ENCODE peak calls at places on chromosome 20, in eight cellular contexts. W is transverse colon, M is heart left ventricle, C is uterus, E is body of pancreas, D is A549, B is NB4, P is HepG2. O is an unnamed sample.

GRCh38 chr20:24470031-24470781 is 777 bp downstream of the SYNDIG1 start:
- DNase-seq in W (no peak), M (peak), C (no peak), E (no peak), D (peak), B (no peak), P (no peak), O (no peak)

GRCh38 chr20:3239026-3239866 is at the start of gene SLC4A11:
- DNase-seq in W (peak), M (peak), C (no peak), E (peak), D (peak), B (peak), P (peak), O (peak)

GRCh38 chr20:50298554-50299324 is 108.1 kb downstream of the CEBPB start:
- DNase-seq in W (no peak), M (peak), C (no peak), E (no peak), D (no peak), B (peak), P (no peak), O (peak)

GRCh38 chr20:12049125-12049524 is 131.4 kb downstream of the BTBD3 start:
- DNase-seq in W (no peak), M (no peak), C (no peak), E (no peak), D (no peak), B (no peak), P (no peak), O (no peak)

GRCh38 chr20:1809121-1809520 is 86.1 kb upstream of the SIRPA start:
- DNase-seq in W (no peak), M (no peak), C (no peak), E (no peak), D (peak), B (no peak), P (peak), O (no peak)

GRCh38 chr20:42483694-42484303 is 705.9 kb downstream of the PTPRT start:
- DNase-seq in W (peak), M (no peak), C (no peak), E (peak), D (peak), B (peak), P (peak), O (peak)

GRCh38 chr20:37442986-37443385 is 78.1 kb upstream of the NNAT start:
- DNase-seq in W (no peak), M (no peak), C (no peak), E (no peak), D (no peak), B (no peak), P (no peak), O (no peak)

GRCh38 chr20:50701055-50701963 is 10.0 kb upstream of the RIPOR3 start:
- DNase-seq in W (no peak), M (no peak), C (no peak), E (no peak), D (peak), B (no peak), P (peak), O (no peak)

GRCh38 chr20:51402201-51402600 is 140.3 kb downstream of the NFATC2 start:
- DNase-seq in W (peak), M (no peak), C (no peak), E (no peak), D (no peak), B (peak), P (no peak), O (no peak)

GRCh38 chr20:10715035-10715434 is 41.2 kb upstream of the JAG1 start:
- DNase-seq in W (no peak), M (no peak), C (no peak), E (no peak), D (peak), B (no peak), P (peak), O (no peak)

GRCh38 chr20:63468421-63468820 is 4.0 kb downstream of the KCNQ2 start:
- DNase-seq in W (no peak), M (no peak), C (no peak), E (no peak), D (no peak), B (no peak), P (no peak), O (no peak)

GRCh38 chr20:12555369-12555768 is 453.4 kb upstream of the SPTLC3 start:
- DNase-seq in W (no peak), M (no peak), C (no peak), E (peak), D (no peak), B (no peak), P (no peak), O (peak)

GRCh38 chr20:52959125-52959524 is 13.0 kb upstream of the TSHZ2 start:
- DNase-seq in W (no peak), M (no peak), C (no peak), E (no peak), D (peak), B (peak), P (peak), O (no peak)

GRCh38 chr20:40650707-40651106 is 38.3 kb downstream of the MAFB start:
- DNase-seq in W (no peak), M (no peak), C (no peak), E (no peak), D (no peak), B (no peak), P (no peak), O (no peak)

GRCh38 chr20:46152824-46153586 is 34.9 kb downstream of the CD40 start:
- DNase-seq in W (no peak), M (no peak), C (no peak), E (no peak), D (no peak), B (no peak), P (no peak), O (no peak)

GRCh38 chr20:3797592-3798404 is 1.7 kb downstream of the CDC25B start:
- DNase-seq in W (peak), M (peak), C (no peak), E (no peak), D (no peak), B (no peak), P (peak), O (peak)

GRCh38 chr20:44817143-44817910 is 7.0 kb upstream of the RIMS4 start:
- DNase-seq in W (no peak), M (no peak), C (no peak), E (no peak), D (no peak), B (no peak), P (no peak), O (no peak)

GRCh38 chr20:9161308-9161707 is 92.4 kb downstream of the PLCB4 start:
- DNase-seq in W (no peak), M (no peak), C (no peak), E (no peak), D (no peak), B (no peak), P (no peak), O (no peak)

GRCh38 chr20:62409935-62410741 is 3.1 kb upstream of the CABLES2 start:
- DNase-seq in W (peak), M (peak), C (peak), E (peak), D (peak), B (peak), P (peak), O (peak)

GRCh38 chr20:25213566-25214415 is 18.3 kb downstream of the ENTPD6 start:
- DNase-seq in W (no peak), M (no peak), C (peak), E (no peak), D (no peak), B (no peak), P (no peak), O (no peak)

GRCh38 chr20:8678098-8678776 is 390.6 kb upstream of the PLCB4 start:
- DNase-seq in W (no peak), M (no peak), C (no peak), E (no peak), D (no peak), B (no peak), P (no peak), O (no peak)

GRCh38 chr20:49285233-49285668 is 7.4 kb upstream of the ZNFX1 start:
- DNase-seq in W (no peak), M (no peak), C (no peak), E (no peak), D (no peak), B (no peak), P (no peak), O (no peak)

GRCh38 chr20:49285813-49286494 is 8.1 kb upstream of the ZNFX1 start:
- DNase-seq in W (no peak), M (no peak), C (no peak), E (no peak), D (no peak), B (no peak), P (no peak), O (no peak)

GRCh38 chr20:49287555-49288249 is 9.8 kb upstream of the ZNFX1 start:
- DNase-seq in W (no peak), M (no peak), C (no peak), E (no peak), D (no peak), B (no peak), P (peak), O (peak)

GRCh38 chr20:49288250-49288751 is 10.4 kb upstream of the ZNFX1 start:
- DNase-seq in W (no peak), M (no peak), C (no peak), E (no peak), D (no peak), B (no peak), P (no peak), O (no peak)

GRCh38 chr20:49286689-49287551 is 9.1 kb upstream of the ZNFX1 start:
- DNase-seq in W (peak), M (no peak), C (no peak), E (no peak), D (peak), B (peak), P (peak), O (peak)
- TF ChIP-seq POLR2A in W (no peak), M (no peak), C (no peak), E (no peak), D (no peak), B (peak), P (peak), O (no peak)

DNA sequence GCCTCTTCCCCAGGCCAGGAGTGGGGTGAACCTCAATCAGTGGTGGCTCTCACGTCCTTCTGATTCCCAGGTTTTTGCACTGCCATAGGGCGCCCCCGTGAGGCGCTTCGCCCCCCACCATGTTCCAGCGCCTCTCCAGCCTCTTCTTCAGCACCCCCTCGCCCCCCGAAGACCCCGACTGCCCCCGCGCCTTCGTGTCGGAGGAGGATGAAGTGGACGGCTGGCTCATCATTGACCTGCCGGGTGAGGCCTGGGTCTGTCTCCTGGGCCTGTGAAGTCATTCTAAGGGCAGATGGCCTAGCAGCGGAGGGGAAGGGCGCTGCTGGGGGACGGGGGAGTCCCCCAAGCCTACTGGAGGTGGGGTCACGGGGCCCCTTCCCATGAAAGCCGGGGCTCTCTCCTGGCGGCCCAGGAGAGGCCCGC is 4.5 kb downstream of the TP53INP2 start:
- DNase-seq in W (peak), M (peak), C (peak), E (peak), D (peak), B (peak), P (no peak), O (peak)
- TF ChIP-seq POLR2A in W (no peak), M (no peak), C (no peak), E (no peak), D (no peak), B (no peak), P (no peak), O (no peak)

GRCh38 chr20:36093025-36093803 is 61.3 kb upstream of the EPB41L1 start:
- DNase-seq in W (peak), M (peak), C (peak), E (peak), D (peak), B (peak), P (no peak), O (peak)
- TF ChIP-seq POLR2A in W (peak), M (no peak), C (no peak), E (peak), D (peak), B (no peak), P (no peak), O (no peak)

GRCh38 chr20:58878399-58878798 is 25.9 kb downstream of the GNAS start:
- DNase-seq in W (no peak), M (no peak), C (no peak), E (no peak), D (no peak), B (no peak), P (no peak), O (no peak)

GRCh38 chr20:58875541-58876134 is 23.1 kb downstream of the GNAS start:
- DNase-seq in W (no peak), M (no peak), C (no peak), E (peak), D (no peak), B (no peak), P (no peak), O (no peak)

GRCh38 chr20:58875111-58875510 is 22.6 kb downstream of the GNAS start:
- DNase-seq in W (no peak), M (no peak), C (no peak), E (no peak), D (no peak), B (no peak), P (no peak), O (no peak)

GRCh38 chr20:58876437-58876836 is 23.9 kb downstream of the GNAS start:
- DNase-seq in W (no peak), M (no peak), C (no peak), E (no peak), D (no peak), B (no peak), P (no peak), O (no peak)

GRCh38 chr20:58877374-58878360 is 25.2 kb downstream of the GNAS start:
- DNase-seq in W (no peak), M (no peak), C (no peak), E (no peak), D (no peak), B (no peak), P (no peak), O (no peak)
- TF ChIP-seq POLR2A in W (no peak), M (no peak), C (no peak), E (no peak), D (no peak), B (no peak), P (no peak), O (no peak)

GRCh38 chr20:20014659-20015058 is 2.5 kb upstream of the NAA20 start:
- DNase-seq in W (no peak), M (no peak), C (no peak), E (no peak), D (peak), B (peak), P (no peak), O (peak)

GRCh38 chr20:20018366-20018765 is 1.2 kb downstream of the NAA20 start:
- DNase-seq in W (no peak), M (no peak), C (no peak), E (no peak), D (no peak), B (peak), P (no peak), O (no peak)

GRCh38 chr20:20019123-20019522 is 2.0 kb downstream of the NAA20 start:
- DNase-seq in W (no peak), M (no peak), C (no peak), E (peak), D (no peak), B (no peak), P (no peak), O (peak)

GRCh38 chr20:20017852-20018245 is 687 bp downstream of the NAA20 start:
- DNase-seq in W (no peak), M (no peak), C (no peak), E (no peak), D (peak), B (peak), P (peak), O (peak)

DNA sequence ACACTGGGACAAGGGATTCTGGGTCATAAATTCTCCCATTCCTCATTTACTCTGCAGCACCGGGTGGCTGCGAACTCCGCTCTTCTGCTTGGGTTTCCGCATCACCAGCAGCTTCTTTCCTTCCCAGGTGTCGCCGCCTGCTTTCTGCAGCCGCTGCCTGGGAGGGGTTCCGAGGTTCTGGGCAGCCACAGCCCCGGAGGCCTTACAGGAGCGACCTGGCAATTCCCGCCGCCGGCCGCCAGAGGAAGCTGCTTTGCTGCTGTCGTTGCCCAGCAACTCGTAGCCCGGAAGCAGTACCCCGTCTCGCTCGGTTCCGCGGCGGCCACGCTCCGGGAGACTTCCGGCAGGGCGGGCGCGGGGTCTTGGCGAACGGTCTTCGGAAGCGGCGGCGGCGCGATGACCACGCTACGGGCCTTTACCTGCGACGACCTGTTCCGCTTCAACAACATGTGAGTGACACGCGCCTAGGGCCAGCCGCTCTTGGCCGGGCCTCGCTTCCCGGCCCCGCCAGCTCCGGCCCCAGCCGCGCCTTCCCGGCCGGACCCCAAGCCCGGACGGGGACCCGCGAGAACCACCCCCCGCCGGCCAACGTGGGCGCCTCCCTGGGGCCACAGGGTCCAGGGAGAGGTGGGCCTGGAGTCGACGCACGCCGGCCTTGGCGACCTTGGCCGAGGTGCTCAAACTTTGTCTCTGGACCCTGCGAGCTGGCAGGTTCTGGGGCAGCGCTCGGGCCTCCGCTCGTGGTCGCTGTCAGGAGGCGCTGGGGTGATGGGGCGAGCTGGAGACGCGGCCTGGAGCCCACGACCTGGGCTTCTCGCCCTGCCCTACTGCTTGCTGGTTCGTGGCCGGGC is at the start of gene NAA20:
- DNase-seq in W (peak), M (peak), C (peak), E (peak), D (peak), B (peak), P (peak), O (peak)
- TF ChIP-seq POLR2A in W (peak), M (peak), C (peak), E (peak), D (peak), B (peak), P (peak), O (peak)

GRCh38 chr20:22763257-22763906 is 179.0 kb upstream of the FOXA2 start:
- DNase-seq in W (no peak), M (peak), C (peak), E (no peak), D (peak), B (no peak), P (no peak), O (no peak)
- TF ChIP-seq POLR2A in W (no peak), M (no peak), C (no peak), E (no peak), D (no peak), B (no peak), P (no peak), O (no peak)

O was measured in erythroblast.